ENCODE peak calls at places on chromosomes 3 and 15, in six cellular contexts. W, G, A, B, S and K are unnamed samples.

GRCh38 chr3:64321747-64322146 is 96.5 kb upstream of the PRICKLE2 start:
- DNase-seq in B (no peak), S (no peak), G (peak; percentile 74), A (peak; percentile 68), W (no peak), K (no peak)

GRCh38 chr3:15585111-15585844 is 16.1 kb downstream of the HACL1 start:
- DNase-seq in A (no peak), G (no peak), B (no peak), S (no peak), W (no peak), K (no peak)

GRCh38 chr3:1798711-1799410 is 299.8 kb upstream of the CNTN4 start:
- DNase-seq in A (no peak), B (no peak), W (no peak), G (peak; percentile 1), S (no peak), K (no peak)

GRCh38 chr3:193816656-193817311 is 223.8 kb downstream of the OPA1 start:
- DNase-seq in W (peak; percentile 95), B (peak; percentile 51), G (no peak), S (no peak), A (no peak), K (no peak)

GRCh38 chr3:37218206-37218605 is 43.8 kb upstream of the LRRFIP2 start:
- DNase-seq in W (no peak), S (no peak), B (no peak), G (no peak), A (no peak), K (no peak)

GRCh38 chr3:25910997-25911396 is 121.1 kb downstream of the OXSM start:
- DNase-seq in A (no peak), W (no peak), B (peak; percentile 31), G (no peak), S (peak; percentile 53), K (no peak)

GRCh38 chr15:69093127-69093526 is 67.3 kb upstream of the GLCE start:
- DNase-seq in W (no peak), B (no peak), S (no peak), A (no peak), G (no peak), K (no peak)

GRCh38 chr15:41936649-41937567 is 35.4 kb downstream of the EHD4 start:
- DNase-seq in A (no peak), B (no peak), W (no peak), S (no peak), G (no peak), K (no peak)

GRCh38 chr3:112767177-112767576 is 79.5 kb downstream of the CD200R1L start:
- DNase-seq in G (no peak), B (no peak), A (no peak), W (no peak), S (no peak), K (no peak)

GRCh38 chr3:143875566-143875965 is 27.3 kb upstream of the SLC9A9 start:
- DNase-seq in B (no peak), G (no peak), S (no peak), A (no peak), W (no peak), K (no peak)

GRCh38 chr15:55230051-55230670 is 33.4 kb upstream of the RSL24D1 start:
- DNase-seq in B (no peak), W (no peak), A (no peak), S (no peak), G (no peak), K (no peak)

GRCh38 chr3:43674345-43675085 is 16.2 kb upstream of the ABHD5 start:
- DNase-seq in A (no peak), B (no peak), S (no peak), W (no peak), G (no peak), K (no peak)

GRCh38 chr15:43941555-43941954 is 114.8 kb downstream of the WDR76 start:
- DNase-seq in W (no peak), S (no peak), B (no peak), A (peak; percentile 81), G (no peak), K (no peak)

GRCh38 chr3:180656406-180656805 is 22.9 kb downstream of the CCDC39 start:
- DNase-seq in W (no peak), S (no peak), B (no peak), A (no peak), G (no peak), K (no peak)

GRCh38 chr15:23566070-23567050 is 886 bp downstream of the MKRN3 start:
- DNase-seq in W (no peak), B (no peak), A (no peak), G (no peak), S (peak; percentile 67), K (no peak)

GRCh38 chr3:146974001-146974400 is 368.9 kb upstream of the PLSCR5 start:
- DNase-seq in S (no peak), W (no peak), B (no peak), G (no peak), A (no peak), K (no peak)

GRCh38 chr3:170852307-170852706 is 17.7 kb downstream of the RPL22L1 start:
- DNase-seq in S (no peak), G (no peak), B (no peak), A (no peak), W (no peak), K (no peak)

GRCh38 chr3:170844377-170844776 is 25.6 kb downstream of the RPL22L1 start:
- DNase-seq in A (no peak), B (no peak), W (no peak), S (no peak), G (no peak), K (no peak)

DNA sequence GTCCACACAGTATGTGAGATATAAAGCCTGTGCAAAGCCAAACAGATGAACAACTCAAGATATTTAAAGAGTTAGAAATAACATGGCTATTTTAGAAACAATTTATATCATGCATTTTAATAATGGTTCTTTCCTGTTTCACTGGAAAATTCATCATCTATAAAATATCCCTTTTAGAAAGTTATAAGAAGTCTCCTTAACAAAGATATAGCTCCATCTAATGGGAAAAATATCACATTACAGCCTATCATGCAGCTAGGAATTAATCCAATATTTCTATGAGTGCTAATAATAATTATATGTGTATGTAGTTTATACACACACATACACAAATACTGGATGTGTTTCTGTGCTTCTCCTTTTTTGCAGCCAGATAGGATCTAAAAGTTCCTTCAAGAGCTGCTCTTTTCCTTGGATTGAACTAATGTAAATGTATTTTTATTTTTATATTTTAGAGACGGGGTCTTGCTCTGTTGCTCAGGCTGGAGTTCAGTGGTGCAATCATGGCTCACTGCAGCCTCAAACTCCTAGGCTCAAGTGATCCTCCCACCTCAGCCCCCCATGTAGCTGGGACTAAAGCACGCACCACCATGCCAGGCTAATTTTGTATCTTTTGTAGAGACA is 21.6 kb downstream of the RPL22L1 start:
- DNase-seq in B (no peak), A (no peak), G (no peak), W (no peak), S (no peak), K (no peak)
- TF ChIP-seq CTCF in B (no peak), A (no peak), G (peak; percentile 76), W (peak; percentile 19), S (peak; percentile 49), K (no peak)

GRCh38 chr15:75697523-75698398 is 14.9 kb downstream of the CSPG4 start:
- DNase-seq in G (peak; percentile 52), A (no peak), S (no peak), B (no peak), W (no peak), K (no peak)
- H3K4me1 ChIP-seq in G (peaks cover 31% of the 10 kb centered on the region), A (peaks cover 97% of the 10 kb centered on the region), S (peaks cover 24% of the 10 kb centered on the region), B (peaks cover 3% of the 10 kb centered on the region), W (no peaks in the 10 kb centered on the region), K (peaks cover 99% of the 10 kb centered on the region)

GRCh38 chr3:52299815-52300611 is 12.4 kb downstream of the GLYCTK start:
- DNase-seq in A (no peak), B (peak; percentile 40), W (peak; percentile 73), G (peak; percentile 33), S (peak; percentile 79), K (no peak)
- TF ChIP-seq CTCF in A (no peak), B (no peak), W (peak; percentile 9), G (peak; percentile 43), S (peak; percentile 34), K (no peak)

GRCh38 chr15:63082366-63082765 is 39.3 kb upstream of the LACTB start:
- DNase-seq in B (no peak), A (no peak), W (no peak), G (peak; percentile 56), S (no peak), K (no peak)
- H3K4me1 ChIP-seq in B (peaks cover 5% of the 10 kb centered on the region), A (peaks cover 64% of the 10 kb centered on the region), W (no peaks in the 10 kb centered on the region), G (peaks cover 10% of the 10 kb centered on the region), S (no peaks in the 10 kb centered on the region), K (no peaks in the 10 kb centered on the region)

DNA sequence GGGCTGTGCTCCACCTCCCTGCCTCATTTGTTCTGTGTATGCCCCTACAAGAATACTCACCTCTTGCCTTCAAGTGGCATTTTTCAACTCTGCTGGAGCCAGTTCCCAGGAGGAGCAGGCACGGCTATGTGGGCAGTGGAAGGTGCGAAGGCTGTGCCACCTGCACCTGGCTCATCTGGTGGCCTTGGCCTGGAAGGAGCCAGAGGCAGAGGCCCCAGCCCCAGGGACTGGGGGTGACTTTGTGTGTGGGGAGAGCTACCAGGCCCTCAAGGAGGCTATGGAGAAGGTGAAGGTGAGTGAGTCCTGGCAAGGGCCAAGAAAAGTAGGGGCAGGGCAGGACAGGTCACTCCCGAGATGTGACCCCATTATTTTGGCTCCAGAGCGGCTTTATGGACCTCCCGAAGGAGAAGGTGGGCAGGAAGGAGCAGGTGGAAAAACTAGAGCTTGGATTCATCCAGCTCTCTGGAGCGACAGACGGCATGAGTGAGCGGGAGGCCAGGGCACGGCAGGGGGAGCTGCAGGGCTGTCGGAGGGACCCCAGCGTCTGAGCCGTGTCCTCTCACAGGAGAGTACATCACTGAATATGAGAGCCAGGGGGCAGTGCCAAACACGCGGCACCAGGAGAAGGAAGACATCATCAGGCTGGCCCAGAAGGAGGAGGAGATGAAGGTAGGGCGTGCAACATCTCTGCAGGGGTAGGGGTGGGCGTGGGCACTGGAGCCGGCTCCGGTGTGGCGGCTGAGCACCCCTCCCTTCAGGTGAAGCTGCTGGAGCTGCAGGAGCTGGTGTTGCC is 57.3 kb upstream of the UBE2Q2 start:
- DNase-seq in W (peak; percentile 5), G (no peak), B (no peak), S (peak; percentile 60), A (no peak), K (no peak)
- TF ChIP-seq CTCF in W (no peak), G (peak; percentile 45), B (no peak), S (no peak), A (no peak), K (no peak)